ENCODE peak calls at places on chromosomes 1 and 21, in ten cellular contexts. C is LoVo, I is M059J, U is left ventricle myocardium inferior, H is AG04450, N is NCI-H1092 treated with DMSO at 0.1 percent for 48 hours, F is cardiac septum, D is mucosa of descending colon, Z is globus pallidus, O is ELF-1. W is an unnamed sample.
A peak's percentile ranks its signal among the peaks of the same experiment; 100 is the strongest.

GRCh38 chr1:11529763-11530730 is 51.1 kb downstream of the DISP3 start:
- DNase-seq in C (no peak), I (no peak), U (no peak), H (no peak), N (no peak), F (peak; percentile 67), D (no peak), Z (no peak), O (no peak), W (no peak)

GRCh38 chr1:59368007-59368670 is 71.2 kb downstream of the FGGY start:
- DNase-seq in C (no peak), I (no peak), U (no peak), H (no peak), N (no peak), F (no peak), D (no peak), Z (no peak), O (no peak), W (no peak)

GRCh38 chr1:197664391-197664790 is 110.9 kb downstream of the DENND1B start:
- DNase-seq in C (no peak), I (no peak), U (no peak), H (no peak), N (no peak), F (no peak), D (no peak), Z (no peak), O (no peak), W (no peak)

GRCh38 chr1:243946946-243947345 is 96.9 kb upstream of the AKT3 start:
- DNase-seq in C (no peak), I (peak; percentile 12), U (no peak), H (no peak), N (peak; percentile 13), F (no peak), D (no peak), Z (peak; percentile 36), O (peak; percentile 77), W (no peak)

GRCh38 chr1:8284167-8284566 is 33.7 kb upstream of the SLC45A1 start:
- DNase-seq in C (no peak), I (peak; percentile 21), U (no peak), H (no peak), N (no peak), F (no peak), D (no peak), Z (no peak), O (no peak), W (no peak)

GRCh38 chr1:54934869-54935268 is 45.6 kb upstream of the TMEM61 start:
- DNase-seq in C (no peak), I (peak; percentile 93), U (no peak), H (peak; percentile 88), N (no peak), F (no peak), D (no peak), Z (no peak), O (no peak), W (no peak)

GRCh38 chr1:172401907-172402306 is 18.6 kb upstream of the C1orf105 start:
- DNase-seq in C (no peak), I (no peak), U (no peak), H (no peak), N (no peak), F (no peak), D (no peak), Z (no peak), O (no peak), W (no peak)

GRCh38 chr21:42056996-42057689 is 14.0 kb upstream of the UMODL1 start:
- DNase-seq in C (peak; percentile 71), I (peak; percentile 96), U (no peak), H (peak; percentile 84), N (peak; percentile 42), F (no peak), D (peak; percentile 94), Z (no peak), O (peak; percentile 81), W (no peak)

GRCh38 chr1:206873603-206874188 is 8.3 kb downstream of the IL20 start:
- DNase-seq in C (no peak), I (peak; percentile 31), U (no peak), H (no peak), N (no peak), F (no peak), D (no peak), Z (no peak), O (no peak), W (no peak)

GRCh38 chr1:7365706-7366105 is 405.4 kb upstream of the VAMP3 start:
- DNase-seq in C (no peak), I (no peak), U (no peak), H (no peak), N (no peak), F (no peak), D (no peak), Z (no peak), O (no peak), W (no peak)

GRCh38 chr1:67103548-67103947 is 31.2 kb downstream of the C1orf141 start:
- DNase-seq in C (peak; percentile 8), I (no peak), U (no peak), H (no peak), N (no peak), F (no peak), D (no peak), Z (no peak), O (no peak), W (no peak)

W was measured in heart right ventricle.